ENCODE peak calls at places on chromosomes 12 and 14, in ten cellular contexts. One of them, this sample, is unnamed.

GRCh38 chr12:106840217-106840616 is 65.7 kb downstream of the RIC8B start:
- DNase-seq in GM23248: peak
- DNase-seq in neural progenitor cell: peak
- DNase-seq in astrocyte of the spinal cord: peak
- DNase-seq in pancreas: peak
- DNase-seq in GM12865: no peak
- DNase-seq in gastrocnemius medialis: no peak
- DNase-seq in esophagus squamous epithelium: no peak
- DNase-seq in cardiac muscle cell: peak
- DNase-seq in SJSA1: peak
- DNase-seq in this sample: peak

GRCh38 chr14:65412881-65413738 is 580 bp downstream of the FUT8 start:
- DNase-seq in GM23248: peak
- DNase-seq in neural progenitor cell: peak
- DNase-seq in astrocyte of the spinal cord: peak
- DNase-seq in pancreas: peak
- DNase-seq in GM12865: peak
- DNase-seq in gastrocnemius medialis: no peak
- DNase-seq in esophagus squamous epithelium: no peak
- DNase-seq in cardiac muscle cell: peak
- DNase-seq in SJSA1: peak
- DNase-seq in this sample: no peak

GRCh38 chr14:90381999-90382451 is 14.8 kb upstream of the CALM1 start:
- DNase-seq in GM23248: peak
- DNase-seq in neural progenitor cell: peak
- DNase-seq in astrocyte of the spinal cord: no peak
- DNase-seq in pancreas: peak
- DNase-seq in GM12865: peak
- DNase-seq in gastrocnemius medialis: peak
- DNase-seq in esophagus squamous epithelium: no peak
- DNase-seq in cardiac muscle cell: no peak
- DNase-seq in SJSA1: no peak
- DNase-seq in this sample: no peak

GRCh38 chr12:43289412-43289811 is 262.6 kb downstream of the ADAMTS20 start:
- DNase-seq in GM23248: peak
- DNase-seq in neural progenitor cell: no peak
- DNase-seq in astrocyte of the spinal cord: no peak
- DNase-seq in pancreas: no peak
- DNase-seq in GM12865: no peak
- DNase-seq in gastrocnemius medialis: no peak
- DNase-seq in esophagus squamous epithelium: no peak
- DNase-seq in cardiac muscle cell: peak
- DNase-seq in SJSA1: no peak
- DNase-seq in this sample: no peak

GRCh38 chr14:103186894-103187586 is 63.8 kb downstream of the TNFAIP2 start:
- DNase-seq in GM23248: no peak
- DNase-seq in neural progenitor cell: peak
- DNase-seq in astrocyte of the spinal cord: no peak
- DNase-seq in pancreas: peak
- DNase-seq in GM12865: no peak
- DNase-seq in gastrocnemius medialis: no peak
- DNase-seq in esophagus squamous epithelium: no peak
- DNase-seq in cardiac muscle cell: no peak
- DNase-seq in SJSA1: no peak
- DNase-seq in this sample: no peak

GRCh38 chr12:132244724-132245295 is 84.6 kb downstream of the GALNT9 start:
- DNase-seq in GM23248: no peak
- DNase-seq in neural progenitor cell: no peak
- DNase-seq in astrocyte of the spinal cord: no peak
- DNase-seq in pancreas: no peak
- DNase-seq in GM12865: no peak
- DNase-seq in gastrocnemius medialis: no peak
- DNase-seq in esophagus squamous epithelium: no peak
- DNase-seq in cardiac muscle cell: no peak
- DNase-seq in SJSA1: no peak
- DNase-seq in this sample: no peak

GRCh38 chr12:106956048-106956935 is 585 bp downstream of the TMEM263 start:
- DNase-seq in GM23248: peak
- DNase-seq in neural progenitor cell: peak
- DNase-seq in astrocyte of the spinal cord: peak
- DNase-seq in pancreas: peak
- DNase-seq in GM12865: peak
- DNase-seq in gastrocnemius medialis: peak
- DNase-seq in esophagus squamous epithelium: no peak
- DNase-seq in cardiac muscle cell: peak
- DNase-seq in SJSA1: peak
- DNase-seq in this sample: no peak

GRCh38 chr14:101020971-101021370 is 117.4 kb upstream of the RTL1 start:
- DNase-seq in GM23248: no peak
- DNase-seq in neural progenitor cell: no peak
- DNase-seq in astrocyte of the spinal cord: no peak
- DNase-seq in pancreas: peak
- DNase-seq in GM12865: no peak
- DNase-seq in gastrocnemius medialis: peak
- DNase-seq in esophagus squamous epithelium: no peak
- DNase-seq in cardiac muscle cell: no peak
- DNase-seq in SJSA1: no peak
- DNase-seq in this sample: no peak

GRCh38 chr14:65847065-65847847 is 434.7 kb downstream of the FUT8 start:
- DNase-seq in GM23248: no peak
- DNase-seq in neural progenitor cell: no peak
- DNase-seq in astrocyte of the spinal cord: no peak
- DNase-seq in pancreas: no peak
- DNase-seq in GM12865: peak
- DNase-seq in gastrocnemius medialis: no peak
- DNase-seq in esophagus squamous epithelium: no peak
- DNase-seq in cardiac muscle cell: no peak
- DNase-seq in SJSA1: no peak
- DNase-seq in this sample: no peak

GRCh38 chr12:63095369-63095967 is 55.5 kb downstream of the AVPR1A start:
- DNase-seq in GM23248: no peak
- DNase-seq in neural progenitor cell: no peak
- DNase-seq in astrocyte of the spinal cord: no peak
- DNase-seq in pancreas: no peak
- DNase-seq in GM12865: no peak
- DNase-seq in gastrocnemius medialis: no peak
- DNase-seq in esophagus squamous epithelium: no peak
- DNase-seq in cardiac muscle cell: no peak
- DNase-seq in SJSA1: no peak
- DNase-seq in this sample: no peak

GRCh38 chr12:84913151-84913550 is 552 bp upstream of the SLC6A15 start:
- DNase-seq in GM23248: no peak
- DNase-seq in neural progenitor cell: peak
- DNase-seq in astrocyte of the spinal cord: peak
- DNase-seq in pancreas: no peak
- DNase-seq in GM12865: no peak
- DNase-seq in gastrocnemius medialis: no peak
- DNase-seq in esophagus squamous epithelium: no peak
- DNase-seq in cardiac muscle cell: peak
- DNase-seq in SJSA1: no peak
- DNase-seq in this sample: no peak

GRCh38 chr12:132310181-132311040 is 19.0 kb downstream of the GALNT9 start:
- DNase-seq in GM23248: peak
- DNase-seq in neural progenitor cell: no peak
- DNase-seq in astrocyte of the spinal cord: no peak
- DNase-seq in pancreas: no peak
- DNase-seq in GM12865: no peak
- DNase-seq in gastrocnemius medialis: no peak
- DNase-seq in esophagus squamous epithelium: no peak
- DNase-seq in cardiac muscle cell: peak
- DNase-seq in SJSA1: no peak
- DNase-seq in this sample: no peak

GRCh38 chr14:32507029-32507984 is 178.2 kb downstream of the AKAP6 start:
- DNase-seq in GM23248: peak
- DNase-seq in neural progenitor cell: no peak
- DNase-seq in astrocyte of the spinal cord: peak
- DNase-seq in pancreas: no peak
- DNase-seq in GM12865: no peak
- DNase-seq in gastrocnemius medialis: peak
- DNase-seq in esophagus squamous epithelium: no peak
- DNase-seq in cardiac muscle cell: peak
- DNase-seq in SJSA1: peak
- DNase-seq in this sample: peak

DNA sequence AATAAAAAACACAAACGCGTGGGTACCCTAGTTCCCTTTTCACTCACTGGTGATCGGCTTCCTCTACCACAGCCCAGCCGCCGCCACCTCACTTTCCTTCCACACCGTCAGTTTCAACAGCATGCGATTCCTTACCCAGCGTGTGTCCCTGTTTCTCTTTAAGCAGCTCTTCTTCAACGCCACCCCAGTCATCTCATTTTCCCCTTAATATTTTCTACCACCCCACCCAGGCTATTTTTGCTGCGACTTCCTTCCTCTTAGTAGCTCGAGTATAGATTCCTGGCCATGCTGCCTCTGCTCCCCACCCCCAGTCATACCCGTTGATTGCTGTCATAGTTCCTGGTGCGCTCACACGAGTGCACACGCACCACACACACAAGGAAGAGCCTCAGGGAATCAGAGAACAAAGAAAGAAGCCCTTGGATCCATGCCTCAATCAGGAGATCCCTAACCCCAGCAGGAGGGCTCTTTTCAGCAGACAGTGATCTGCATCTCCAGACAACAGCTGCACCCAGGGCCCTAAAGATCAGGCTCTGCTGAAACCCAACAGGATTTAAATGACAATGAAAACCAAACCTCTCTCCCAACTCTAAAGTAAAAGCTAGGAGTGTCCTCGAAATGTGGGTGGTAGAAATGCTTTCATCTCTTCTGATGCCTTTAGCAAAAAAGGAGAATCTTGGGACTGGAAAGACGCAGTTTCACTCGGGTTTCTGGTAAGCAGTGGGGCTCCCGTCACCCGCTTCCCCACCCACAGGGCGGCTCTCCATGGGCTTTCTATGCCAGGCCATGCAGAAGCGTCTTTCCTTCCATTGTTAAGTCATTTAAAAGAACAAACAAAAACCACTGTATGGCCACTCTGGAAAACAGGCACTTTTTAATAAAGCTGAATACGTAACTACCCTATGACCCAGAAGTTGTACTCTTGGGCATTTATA is 23.8 kb downstream of the VPS37B start:
- DNase-seq in GM23248: peak
- DNase-seq in neural progenitor cell: peak
- DNase-seq in astrocyte of the spinal cord: peak
- DNase-seq in pancreas: peak
- DNase-seq in GM12865: peak
- DNase-seq in gastrocnemius medialis: no peak
- DNase-seq in esophagus squamous epithelium: no peak
- DNase-seq in cardiac muscle cell: peak
- DNase-seq in SJSA1: peak
- DNase-seq in this sample: no peak
- H3K4me3 ChIP-seq in GM23248: peak
- H3K4me3 ChIP-seq in neural progenitor cell: peak
- H3K4me3 ChIP-seq in astrocyte of the spinal cord: peak
- H3K4me3 ChIP-seq in pancreas: no peak
- H3K4me3 ChIP-seq in GM12865: peak
- H3K4me3 ChIP-seq in gastrocnemius medialis: peak
- H3K4me3 ChIP-seq in esophagus squamous epithelium: peak
- H3K4me3 ChIP-seq in cardiac muscle cell: no peak
- H3K4me3 ChIP-seq in SJSA1: peak
- H3K4me3 ChIP-seq in this sample: no peak

GRCh38 chr12:116540617-116541152 is 18.5 kb upstream of the MAP1LC3B2 start:
- DNase-seq in GM23248: no peak
- DNase-seq in neural progenitor cell: no peak
- DNase-seq in astrocyte of the spinal cord: no peak
- DNase-seq in pancreas: no peak
- DNase-seq in GM12865: no peak
- DNase-seq in gastrocnemius medialis: no peak
- DNase-seq in esophagus squamous epithelium: no peak
- DNase-seq in cardiac muscle cell: peak
- DNase-seq in SJSA1: no peak
- DNase-seq in this sample: no peak
- H3K4me3 ChIP-seq in GM23248: no peak
- H3K4me3 ChIP-seq in neural progenitor cell: no peak
- H3K4me3 ChIP-seq in astrocyte of the spinal cord: no peak
- H3K4me3 ChIP-seq in pancreas: no peak
- H3K4me3 ChIP-seq in GM12865: no peak
- H3K4me3 ChIP-seq in gastrocnemius medialis: no peak
- H3K4me3 ChIP-seq in esophagus squamous epithelium: no peak
- H3K4me3 ChIP-seq in cardiac muscle cell: no peak
- H3K4me3 ChIP-seq in SJSA1: no peak
- H3K4me3 ChIP-seq in this sample: no peak

GRCh38 chr12:56190695-56191155 is 1.4 kb upstream of the SMARCC2 start:
- DNase-seq in GM23248: peak
- DNase-seq in neural progenitor cell: peak
- DNase-seq in astrocyte of the spinal cord: no peak
- DNase-seq in pancreas: no peak
- DNase-seq in GM12865: no peak
- DNase-seq in gastrocnemius medialis: no peak
- DNase-seq in esophagus squamous epithelium: no peak
- DNase-seq in cardiac muscle cell: peak
- DNase-seq in SJSA1: no peak
- DNase-seq in this sample: no peak
- H3K4me3 ChIP-seq in GM23248: peak
- H3K4me3 ChIP-seq in neural progenitor cell: peak
- H3K4me3 ChIP-seq in astrocyte of the spinal cord: peak
- H3K4me3 ChIP-seq in pancreas: peak
- H3K4me3 ChIP-seq in GM12865: peak
- H3K4me3 ChIP-seq in gastrocnemius medialis: peak
- H3K4me3 ChIP-seq in esophagus squamous epithelium: peak
- H3K4me3 ChIP-seq in cardiac muscle cell: peak
- H3K4me3 ChIP-seq in SJSA1: peak
- H3K4me3 ChIP-seq in this sample: peak

GRCh38 chr12:88141425-88141773 is 489 bp downstream of the CEP290 start:
- DNase-seq in GM23248: no peak
- DNase-seq in neural progenitor cell: no peak
- DNase-seq in astrocyte of the spinal cord: no peak
- DNase-seq in pancreas: no peak
- DNase-seq in GM12865: no peak
- DNase-seq in gastrocnemius medialis: no peak
- DNase-seq in esophagus squamous epithelium: no peak
- DNase-seq in cardiac muscle cell: no peak
- DNase-seq in SJSA1: no peak
- DNase-seq in this sample: no peak
- H3K4me3 ChIP-seq in GM23248: peak
- H3K4me3 ChIP-seq in neural progenitor cell: peak
- H3K4me3 ChIP-seq in astrocyte of the spinal cord: peak
- H3K4me3 ChIP-seq in pancreas: peak
- H3K4me3 ChIP-seq in GM12865: peak
- H3K4me3 ChIP-seq in gastrocnemius medialis: peak
- H3K4me3 ChIP-seq in esophagus squamous epithelium: peak
- H3K4me3 ChIP-seq in cardiac muscle cell: peak
- H3K4me3 ChIP-seq in SJSA1: peak
- H3K4me3 ChIP-seq in this sample: peak

GRCh38 chr12:57430931-57431566 is at the start of gene R3HDM2:
- DNase-seq in GM23248: peak
- DNase-seq in neural progenitor cell: peak
- DNase-seq in astrocyte of the spinal cord: peak
- DNase-seq in pancreas: peak
- DNase-seq in GM12865: peak
- DNase-seq in gastrocnemius medialis: peak
- DNase-seq in esophagus squamous epithelium: peak
- DNase-seq in cardiac muscle cell: peak
- DNase-seq in SJSA1: peak
- DNase-seq in this sample: no peak
- H3K4me3 ChIP-seq in GM23248: peak
- H3K4me3 ChIP-seq in neural progenitor cell: peak
- H3K4me3 ChIP-seq in astrocyte of the spinal cord: peak
- H3K4me3 ChIP-seq in pancreas: peak
- H3K4me3 ChIP-seq in GM12865: peak
- H3K4me3 ChIP-seq in gastrocnemius medialis: peak
- H3K4me3 ChIP-seq in esophagus squamous epithelium: peak
- H3K4me3 ChIP-seq in cardiac muscle cell: peak
- H3K4me3 ChIP-seq in SJSA1: peak
- H3K4me3 ChIP-seq in this sample: peak

This sample was measured in epithelial cell of proximal tubule.